ENCODE peak calls at places on chromosomes 3 and 15, in seven cellular contexts. One of them, this sample, is unnamed.

GRCh38 chr3:55790596-55791350 is 303.7 kb upstream of the WNT5A start:
- DNase-seq in mammary epithelial cell: no peak
- DNase-seq in A549: no peak
- DNase-seq in right atrium auricular region: no peak
- DNase-seq in NB4: peak
- DNase-seq in choroid plexus epithelial cell: peak
- DNase-seq in HepG2: no peak
- DNase-seq in this sample: no peak

GRCh38 chr15:62306851-62307504 is 141.9 kb upstream of the C2CD4B start:
- DNase-seq in HepG2: peak
- DNase-seq in A549: peak
- DNase-seq in mammary epithelial cell: peak
- DNase-seq in NB4: peak
- DNase-seq in choroid plexus epithelial cell: peak
- DNase-seq in right atrium auricular region: peak
- DNase-seq in this sample: no peak

GRCh38 chr15:101242160-101242998 is 9.5 kb downstream of the CHSY1 start:
- DNase-seq in choroid plexus epithelial cell: peak
- DNase-seq in NB4: peak
- DNase-seq in HepG2: no peak
- DNase-seq in A549: no peak
- DNase-seq in right atrium auricular region: no peak
- DNase-seq in mammary epithelial cell: peak
- DNase-seq in this sample: no peak

GRCh38 chr3:34419801-34420200 is 621.4 kb downstream of the PDCD6IP start:
- DNase-seq in NB4: peak
- DNase-seq in choroid plexus epithelial cell: no peak
- DNase-seq in mammary epithelial cell: no peak
- DNase-seq in right atrium auricular region: no peak
- DNase-seq in A549: peak
- DNase-seq in HepG2: no peak
- DNase-seq in this sample: no peak

GRCh38 chr15:29668120-29668602 is 154.1 kb downstream of the TJP1 start:
- DNase-seq in A549: peak
- DNase-seq in NB4: peak
- DNase-seq in HepG2: peak
- DNase-seq in choroid plexus epithelial cell: peak
- DNase-seq in mammary epithelial cell: peak
- DNase-seq in right atrium auricular region: peak
- DNase-seq in this sample: no peak

GRCh38 chr15:73050561-73051297 is 1.5 kb upstream of the NEO1 start:
- DNase-seq in choroid plexus epithelial cell: no peak
- DNase-seq in HepG2: no peak
- DNase-seq in mammary epithelial cell: no peak
- DNase-seq in NB4: no peak
- DNase-seq in A549: no peak
- DNase-seq in right atrium auricular region: no peak
- DNase-seq in this sample: no peak

GRCh38 chr15:87032291-87032690 is 952.6 kb downstream of the AGBL1 start:
- DNase-seq in HepG2: no peak
- DNase-seq in right atrium auricular region: no peak
- DNase-seq in NB4: no peak
- DNase-seq in mammary epithelial cell: peak
- DNase-seq in choroid plexus epithelial cell: no peak
- DNase-seq in A549: no peak
- DNase-seq in this sample: no peak

GRCh38 chr3:186219211-186219638 is 110.3 kb upstream of the ETV5 start:
- DNase-seq in NB4: no peak
- DNase-seq in right atrium auricular region: peak
- DNase-seq in mammary epithelial cell: no peak
- DNase-seq in HepG2: no peak
- DNase-seq in A549: no peak
- DNase-seq in choroid plexus epithelial cell: no peak
- DNase-seq in this sample: no peak

GRCh38 chr3:128274837-128275236 is 121.6 kb downstream of the EEFSEC start:
- DNase-seq in A549: no peak
- DNase-seq in HepG2: no peak
- DNase-seq in right atrium auricular region: no peak
- DNase-seq in mammary epithelial cell: peak
- DNase-seq in choroid plexus epithelial cell: peak
- DNase-seq in NB4: no peak
- DNase-seq in this sample: peak

GRCh38 chr3:55330355-55330754 is 156.8 kb downstream of the WNT5A start:
- DNase-seq in HepG2: no peak
- DNase-seq in right atrium auricular region: no peak
- DNase-seq in NB4: no peak
- DNase-seq in mammary epithelial cell: peak
- DNase-seq in choroid plexus epithelial cell: peak
- DNase-seq in A549: peak
- DNase-seq in this sample: no peak

GRCh38 chr3:141360888-141361598 is 7.3 kb upstream of the ZBTB38 start:
- DNase-seq in right atrium auricular region: no peak
- DNase-seq in HepG2: peak
- DNase-seq in choroid plexus epithelial cell: peak
- DNase-seq in mammary epithelial cell: peak
- DNase-seq in NB4: peak
- DNase-seq in A549: peak
- DNase-seq in this sample: no peak

GRCh38 chr3:14429689-14430452 is 27.5 kb downstream of the SLC6A6 start:
- DNase-seq in choroid plexus epithelial cell: no peak
- DNase-seq in NB4: no peak
- DNase-seq in A549: no peak
- DNase-seq in right atrium auricular region: no peak
- DNase-seq in HepG2: no peak
- DNase-seq in mammary epithelial cell: no peak
- DNase-seq in this sample: no peak

GRCh38 chr3:14432996-14433572 is 30.7 kb downstream of the SLC6A6 start:
- DNase-seq in HepG2: no peak
- DNase-seq in mammary epithelial cell: no peak
- DNase-seq in right atrium auricular region: no peak
- DNase-seq in choroid plexus epithelial cell: no peak
- DNase-seq in A549: no peak
- DNase-seq in NB4: no peak
- DNase-seq in this sample: no peak

GRCh38 chr3:14430706-14431470 is 28.5 kb downstream of the SLC6A6 start:
- DNase-seq in mammary epithelial cell: no peak
- DNase-seq in choroid plexus epithelial cell: no peak
- DNase-seq in HepG2: no peak
- DNase-seq in NB4: no peak
- DNase-seq in right atrium auricular region: no peak
- DNase-seq in A549: no peak
- DNase-seq in this sample: no peak

GRCh38 chr3:14431928-14432834 is 29.8 kb downstream of the SLC6A6 start:
- DNase-seq in HepG2: peak
- DNase-seq in right atrium auricular region: peak
- DNase-seq in A549: peak
- DNase-seq in NB4: peak
- DNase-seq in mammary epithelial cell: peak
- DNase-seq in choroid plexus epithelial cell: peak
- DNase-seq in this sample: no peak

DNA sequence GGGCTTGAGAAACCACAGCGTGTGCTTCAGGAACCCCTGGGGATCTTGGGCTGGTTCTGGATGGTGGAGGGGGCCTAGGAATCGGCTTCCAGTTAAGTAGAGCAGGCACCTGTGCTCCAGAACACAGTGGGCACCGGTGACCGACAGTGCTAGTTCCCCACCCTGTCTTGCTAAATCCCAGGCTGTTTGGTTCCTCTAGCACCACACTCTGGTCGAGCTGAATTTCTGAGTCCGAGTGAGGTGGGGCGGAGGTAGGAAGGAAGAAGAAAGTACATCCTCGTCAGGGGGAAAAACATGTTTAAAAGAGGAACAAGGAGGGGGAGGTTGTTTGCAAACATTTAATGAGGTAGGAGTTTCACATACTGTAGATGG is 29.1 kb downstream of the SLC6A6 start:
- DNase-seq in right atrium auricular region: no peak
- DNase-seq in NB4: peak
- DNase-seq in HepG2: no peak
- DNase-seq in mammary epithelial cell: no peak
- DNase-seq in A549: no peak
- DNase-seq in choroid plexus epithelial cell: no peak
- DNase-seq in this sample: no peak
- TF ChIP-seq CTCF in right atrium auricular region: no peak
- TF ChIP-seq CTCF in NB4: peak
- TF ChIP-seq CTCF in HepG2: peak
- TF ChIP-seq CTCF in mammary epithelial cell: no peak
- TF ChIP-seq CTCF in A549: no peak
- TF ChIP-seq CTCF in choroid plexus epithelial cell: no peak
- TF ChIP-seq CTCF in this sample: no peak

GRCh38 chr15:41474436-41474835 is 19.2 kb upstream of the ITPKA start:
- DNase-seq in right atrium auricular region: no peak
- DNase-seq in choroid plexus epithelial cell: no peak
- DNase-seq in A549: no peak
- DNase-seq in HepG2: no peak
- DNase-seq in mammary epithelial cell: no peak
- DNase-seq in NB4: no peak
- DNase-seq in this sample: no peak
- TF ChIP-seq CTCF in right atrium auricular region: no peak
- TF ChIP-seq CTCF in choroid plexus epithelial cell: no peak
- TF ChIP-seq CTCF in A549: no peak
- TF ChIP-seq CTCF in HepG2: no peak
- TF ChIP-seq CTCF in mammary epithelial cell: no peak
- TF ChIP-seq CTCF in NB4: no peak
- TF ChIP-seq CTCF in this sample: no peak

GRCh38 chr3:42662037-42662812 is 8.7 kb downstream of the ZBTB47 start:
- DNase-seq in mammary epithelial cell: no peak
- DNase-seq in right atrium auricular region: no peak
- DNase-seq in NB4: no peak
- DNase-seq in A549: no peak
- DNase-seq in HepG2: no peak
- DNase-seq in choroid plexus epithelial cell: no peak
- DNase-seq in this sample: no peak

GRCh38 chr3:42660131-42660715 is 6.7 kb downstream of the ZBTB47 start:
- DNase-seq in HepG2: no peak
- DNase-seq in NB4: no peak
- DNase-seq in right atrium auricular region: no peak
- DNase-seq in choroid plexus epithelial cell: no peak
- DNase-seq in A549: no peak
- DNase-seq in mammary epithelial cell: no peak
- DNase-seq in this sample: no peak

GRCh38 chr3:42661593-42662022 is 8.1 kb downstream of the ZBTB47 start:
- DNase-seq in NB4: no peak
- DNase-seq in A549: no peak
- DNase-seq in choroid plexus epithelial cell: no peak
- DNase-seq in HepG2: no peak
- DNase-seq in mammary epithelial cell: no peak
- DNase-seq in right atrium auricular region: no peak
- DNase-seq in this sample: no peak

GRCh38 chr3:42659451-42660130 is 6.1 kb downstream of the ZBTB47 start:
- DNase-seq in A549: no peak
- DNase-seq in HepG2: no peak
- DNase-seq in mammary epithelial cell: no peak
- DNase-seq in choroid plexus epithelial cell: no peak
- DNase-seq in right atrium auricular region: no peak
- DNase-seq in NB4: no peak
- DNase-seq in this sample: no peak

GRCh38 chr3:42660898-42661297 is 7.4 kb downstream of the ZBTB47 start:
- DNase-seq in choroid plexus epithelial cell: no peak
- DNase-seq in right atrium auricular region: no peak
- DNase-seq in NB4: peak
- DNase-seq in A549: peak
- DNase-seq in mammary epithelial cell: no peak
- DNase-seq in HepG2: peak
- DNase-seq in this sample: no peak
- TF ChIP-seq CTCF in choroid plexus epithelial cell: no peak
- TF ChIP-seq CTCF in right atrium auricular region: no peak
- TF ChIP-seq CTCF in NB4: peak
- TF ChIP-seq CTCF in A549: no peak
- TF ChIP-seq CTCF in mammary epithelial cell: peak
- TF ChIP-seq CTCF in HepG2: peak
- TF ChIP-seq CTCF in this sample: no peak

GRCh38 chr15:91855684-91856553 is 2.4 kb downstream of the SLCO3A1 start:
- DNase-seq in mammary epithelial cell: peak
- DNase-seq in NB4: peak
- DNase-seq in choroid plexus epithelial cell: no peak
- DNase-seq in A549: peak
- DNase-seq in HepG2: peak
- DNase-seq in right atrium auricular region: no peak
- DNase-seq in this sample: no peak
- TF ChIP-seq CTCF in mammary epithelial cell: peak
- TF ChIP-seq CTCF in NB4: peak
- TF ChIP-seq CTCF in choroid plexus epithelial cell: no peak
- TF ChIP-seq CTCF in A549: peak
- TF ChIP-seq CTCF in HepG2: no peak
- TF ChIP-seq CTCF in right atrium auricular region: no peak
- TF ChIP-seq CTCF in this sample: peak

DNA sequence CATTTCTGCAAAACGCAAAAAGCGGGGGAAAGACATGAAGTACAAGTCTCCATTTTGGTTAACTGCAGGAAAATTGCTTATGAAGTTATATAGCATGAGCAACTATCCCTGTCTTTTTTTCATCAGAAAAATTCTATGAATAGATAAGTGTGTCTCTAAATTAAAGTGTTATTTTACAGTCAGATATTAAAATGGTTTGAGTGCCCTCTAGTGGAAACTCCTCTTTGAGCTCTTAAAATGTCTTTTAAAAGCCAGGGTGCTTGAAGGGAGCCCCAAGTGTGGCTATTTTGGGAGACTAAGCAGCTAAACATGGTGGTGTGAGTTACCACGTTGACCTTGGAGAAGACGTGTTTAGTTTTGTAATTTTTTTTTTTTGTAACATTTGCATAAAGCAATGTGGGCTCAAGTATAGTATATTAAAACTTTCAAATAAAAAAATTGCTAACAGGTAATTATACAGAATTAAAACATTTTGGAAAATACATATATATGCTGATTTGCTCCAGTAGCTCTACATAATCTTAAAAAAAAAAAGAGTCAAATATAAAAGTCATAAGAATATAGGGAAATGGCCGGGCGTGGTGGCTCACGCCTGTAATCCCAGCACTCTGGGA is 77.2 kb downstream of the PPP2R3A start:
- DNase-seq in choroid plexus epithelial cell: peak
- DNase-seq in HepG2: peak
- DNase-seq in right atrium auricular region: no peak
- DNase-seq in mammary epithelial cell: peak
- DNase-seq in NB4: peak
- DNase-seq in A549: peak
- DNase-seq in this sample: no peak
- TF ChIP-seq CTCF in choroid plexus epithelial cell: peak
- TF ChIP-seq CTCF in HepG2: peak
- TF ChIP-seq CTCF in right atrium auricular region: peak
- TF ChIP-seq CTCF in mammary epithelial cell: peak
- TF ChIP-seq CTCF in NB4: peak
- TF ChIP-seq CTCF in A549: peak
- TF ChIP-seq CTCF in this sample: peak

DNA sequence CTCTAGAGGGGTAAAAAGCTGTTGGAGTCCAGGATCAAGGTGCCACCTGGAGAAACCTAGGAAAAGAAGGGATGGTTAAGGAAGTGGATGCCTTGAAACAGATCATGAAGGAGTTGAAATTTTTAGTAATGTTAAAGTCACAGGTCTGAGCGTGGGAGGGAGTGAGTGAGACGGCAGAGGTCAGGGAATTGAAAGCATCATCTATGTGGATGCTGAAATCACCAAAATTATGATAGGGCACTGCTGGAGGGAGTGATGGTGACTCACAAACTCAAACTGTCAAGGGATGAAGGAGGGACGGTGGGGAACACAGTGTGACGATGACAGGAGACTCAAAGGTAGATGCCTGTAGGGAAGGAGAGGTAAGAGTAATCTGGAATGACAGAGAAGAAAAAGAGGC is 205.7 kb downstream of the OSBPL10 start:
- DNase-seq in HepG2: no peak
- DNase-seq in choroid plexus epithelial cell: no peak
- DNase-seq in NB4: no peak
- DNase-seq in right atrium auricular region: no peak
- DNase-seq in A549: no peak
- DNase-seq in mammary epithelial cell: no peak
- DNase-seq in this sample: no peak
- TF ChIP-seq CTCF in HepG2: no peak
- TF ChIP-seq CTCF in choroid plexus epithelial cell: no peak
- TF ChIP-seq CTCF in NB4: no peak
- TF ChIP-seq CTCF in right atrium auricular region: no peak
- TF ChIP-seq CTCF in A549: no peak
- TF ChIP-seq CTCF in mammary epithelial cell: no peak
- TF ChIP-seq CTCF in this sample: no peak

This sample was measured in type B pancreatic cell.